ENCODE peak calls at places on chromosome 2, in four cellular contexts. Y, G, P and N are unnamed samples.

GRCh38 chr2:137031731-137032130 is 266.4 kb downstream of the THSD7B start:
- DNase-seq in P (no peak), Y (no peak), G (no peak), N (no peak)

GRCh38 chr2:68098398-68098797 is 35.6 kb upstream of the C1D start:
- DNase-seq in P (no peak), Y (no peak), G (no peak), N (no peak)

GRCh38 chr2:206442854-206443734 is at the start of gene ADAM23:
- DNase-seq in Y (no peak), P (peak; percentile 54), G (peak; percentile 15), N (peak; percentile 11)

GRCh38 chr2:154546341-154546740 is 152.2 kb upstream of the KCNJ3 start:
- DNase-seq in P (no peak), Y (no peak), G (no peak), N (no peak)

GRCh38 chr2:226873051-226873620 is 37.3 kb downstream of the RHBDD1 start:
- DNase-seq in Y (no peak), G (no peak), P (no peak), N (peak; percentile 90)

GRCh38 chr2:12169060-12169406 is 422.6 kb downstream of the LPIN1 start:
- DNase-seq in G (peak; percentile 30), Y (no peak), P (no peak), N (peak; percentile 79)

GRCh38 chr2:221309888-221310287 is 262.2 kb downstream of the EPHA4 start:
- DNase-seq in P (no peak), G (no peak), Y (no peak), N (no peak)

GRCh38 chr2:186595219-186595618 is 5.4 kb downstream of the ITGAV start:
- DNase-seq in G (peak; percentile 55), P (peak; percentile 65), Y (no peak), N (no peak)

GRCh38 chr2:233714164-233714563 is 1.5 kb downstream of the UGT1A5 start:
- DNase-seq in G (no peak), Y (no peak), P (no peak), N (peak; percentile 12)

GRCh38 chr2:77513191-77513590 is 9.0 kb downstream of the LRRTM4 start:
- DNase-seq in G (no peak), P (peak; percentile 3), Y (no peak), N (no peak)

GRCh38 chr2:37809931-37810570 is 115.0 kb upstream of the RMDN2 start:
- DNase-seq in G (no peak), P (no peak), Y (no peak), N (no peak)

GRCh38 chr2:181305151-181306123 is 151.7 kb upstream of the ITGA4 start:
- DNase-seq in P (no peak), Y (no peak), G (no peak), N (peak; percentile 98)

GRCh38 chr2:119408221-119408619 is 23.4 kb upstream of the TMEM37 start:
- DNase-seq in Y (no peak), P (no peak), G (no peak), N (no peak)

GRCh38 chr2:161352718-161353117 is 44.5 kb downstream of the PSMD14 start:
- DNase-seq in Y (no peak), G (no peak), P (no peak), N (no peak)

GRCh38 chr2:185757356-185757755 is 18.8 kb downstream of the FSIP2 start:
- DNase-seq in P (no peak), G (no peak), Y (no peak), N (no peak)

GRCh38 chr2:167240671-167241070 is 352.4 kb downstream of the XIRP2 start:
- DNase-seq in P (no peak), Y (no peak), G (no peak), N (no peak)

GRCh38 chr2:120148229-120148628 is 75.0 kb downstream of the TMEM185B start:
- DNase-seq in Y (no peak), P (no peak), G (no peak), N (no peak)

GRCh38 chr2:180033993-180034894 is 27.1 kb upstream of the CWC22 start:
- DNase-seq in P (no peak), Y (no peak), G (no peak), N (no peak)

GRCh38 chr2:660477-661214 is 16.6 kb downstream of the TMEM18 start:
- DNase-seq in Y (no peak), G (peak; percentile 14), P (no peak), N (no peak)

GRCh38 chr2:48528431-48528830 is 1.5 kb upstream of the STON1 start:
- DNase-seq in G (no peak), P (no peak), Y (no peak), N (no peak)
- TF ChIP-seq MAX in G (no peak), P (no peak), Y (no peak), N (no peak)

GRCh38 chr2:159506764-159507406 is 109.5 kb downstream of the BAZ2B start:
- DNase-seq in G (no peak), P (no peak), Y (peak; percentile 31), N (no peak)

GRCh38 chr2:159506179-159506578 is 110.2 kb downstream of the BAZ2B start:
- DNase-seq in Y (no peak), P (no peak), G (no peak), N (no peak)

GRCh38 chr2:159513745-159514144 is 102.6 kb downstream of the BAZ2B start:
- DNase-seq in P (no peak), G (no peak), Y (no peak), N (no peak)

GRCh38 chr2:159508140-159508539 is 108.2 kb downstream of the BAZ2B start:
- DNase-seq in P (no peak), G (no peak), Y (no peak), N (no peak)
- H3K4me3 ChIP-seq in P (no peak overlapping the region), G (no peak overlapping the region), Y (no peak overlapping the region), N (no peak overlapping the region)

GRCh38 chr2:231050018-231050901 is 6.4 kb upstream of the PSMD1 start:
- DNase-seq in Y (no peak), P (peak; percentile 59), G (no peak), N (no peak)

GRCh38 chr2:231056453-231057416 is at the start of gene PSMD1:
- DNase-seq in Y (peak; percentile 87), G (peak; percentile 91), P (peak; percentile 95), N (peak; percentile 96)

GRCh38 chr2:231049286-231050017 is 7.2 kb upstream of the PSMD1 start:
- DNase-seq in Y (no peak), P (no peak), G (no peak), N (no peak)

GRCh38 chr2:231051116-231051515 is 5.6 kb upstream of the PSMD1 start:
- DNase-seq in Y (no peak), G (no peak), P (no peak), N (no peak)

GRCh38 chr2:231052494-231053451 is 3.9 kb upstream of the PSMD1 start:
- DNase-seq in G (peak; percentile 70), Y (peak; percentile 68), P (peak; percentile 88), N (peak; percentile 91)
- TF ChIP-seq POLR2A in G (no peak), Y (no peak), P (no peak), N (no peak)

DNA sequence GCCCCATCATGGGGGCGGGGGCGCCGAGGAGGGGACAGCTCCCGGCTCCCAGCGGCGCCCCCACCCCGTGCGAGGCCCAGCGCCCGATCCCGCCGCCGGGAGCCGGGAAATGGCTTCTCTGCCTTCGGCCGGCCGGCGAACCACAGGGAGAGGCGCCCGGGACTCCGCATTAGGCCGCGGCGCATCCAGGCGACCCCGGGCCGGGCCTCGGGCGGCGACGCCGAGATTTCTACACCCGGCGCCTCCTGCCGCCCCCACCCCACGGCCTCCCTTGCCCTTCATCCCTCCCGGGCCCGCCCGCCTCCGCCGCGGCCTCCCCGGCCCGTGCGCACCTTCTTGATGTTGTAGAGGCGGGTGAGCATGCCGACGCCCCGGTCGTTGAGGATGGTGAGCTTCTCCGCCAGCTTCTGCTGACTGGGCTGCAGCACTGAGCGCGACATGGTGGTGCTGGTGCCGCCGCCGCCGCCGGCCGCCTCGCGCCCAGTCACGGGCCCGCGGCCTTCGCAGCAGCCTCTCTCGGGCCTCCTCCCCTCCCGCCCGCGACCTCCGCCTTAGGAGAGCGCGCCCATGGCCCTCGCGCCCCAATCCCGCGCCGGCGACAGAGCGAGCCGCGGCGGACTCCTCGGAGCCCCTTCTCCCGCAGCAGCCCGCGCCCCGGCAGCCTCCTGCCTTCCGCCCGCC is 457 bp downstream of the NCKAP1 start:
- DNase-seq in G (peak; percentile 59), Y (no peak), P (peak; percentile 45), N (no peak)
- TF ChIP-seq MAX in G (no peak), Y (no peak), P (no peak), N (no peak)